ENCODE peak calls at places on chromosomes 5 and 9, in seven cellular contexts. One of them, this sample, is unnamed. For H3K4me1, the result is how much of the 10 kb centered on the place peaks cover.

GRCh38 chr5:142925795-142926194 is 155.6 kb downstream of the ARHGAP26 start:
- DNase-seq in vagina: no peak
- DNase-seq in IMR-90: peak
- DNase-seq in ovary: no peak
- DNase-seq in testis: no peak
- DNase-seq in uterus: no peak
- DNase-seq in HCT116: no peak
- DNase-seq in this sample: no peak

GRCh38 chr5:180286-180918 is 10.9 kb upstream of the LRRC14B start:
- DNase-seq in vagina: no peak
- DNase-seq in IMR-90: no peak
- DNase-seq in ovary: no peak
- DNase-seq in testis: no peak
- DNase-seq in uterus: no peak
- DNase-seq in HCT116: no peak
- DNase-seq in this sample: no peak

GRCh38 chr5:170265527-170265926 is 32.0 kb downstream of the LCP2 start:
- DNase-seq in vagina: no peak
- DNase-seq in IMR-90: no peak
- DNase-seq in ovary: peak
- DNase-seq in testis: peak
- DNase-seq in uterus: peak
- DNase-seq in HCT116: no peak
- DNase-seq in this sample: no peak

GRCh38 chr5:138466900-138467710 is 1.8 kb downstream of the EGR1 start:
- DNase-seq in vagina: no peak
- DNase-seq in IMR-90: peak
- DNase-seq in ovary: peak
- DNase-seq in testis: no peak
- DNase-seq in uterus: no peak
- DNase-seq in HCT116: no peak
- DNase-seq in this sample: no peak

GRCh38 chr5:97096096-97096648 is 46.2 kb downstream of the LIX1 start:
- DNase-seq in vagina: no peak
- DNase-seq in IMR-90: no peak
- DNase-seq in ovary: no peak
- DNase-seq in testis: no peak
- DNase-seq in uterus: no peak
- DNase-seq in HCT116: no peak
- DNase-seq in this sample: no peak

GRCh38 chr5:157785781-157786180 is 42.3 kb downstream of the LSM11 start:
- DNase-seq in vagina: no peak
- DNase-seq in IMR-90: no peak
- DNase-seq in ovary: no peak
- DNase-seq in testis: no peak
- DNase-seq in uterus: no peak
- DNase-seq in HCT116: no peak
- DNase-seq in this sample: no peak

GRCh38 chr5:143105216-143105905 is 298.1 kb downstream of the NR3C1 start:
- DNase-seq in vagina: no peak
- DNase-seq in IMR-90: no peak
- DNase-seq in ovary: no peak
- DNase-seq in testis: no peak
- DNase-seq in uterus: no peak
- DNase-seq in HCT116: no peak
- DNase-seq in this sample: no peak

GRCh38 chr9:84261082-84261746 is 79.3 kb downstream of the SLC28A3 start:
- DNase-seq in vagina: no peak
- DNase-seq in IMR-90: peak
- DNase-seq in ovary: peak
- DNase-seq in testis: peak
- DNase-seq in uterus: peak
- DNase-seq in HCT116: peak
- DNase-seq in this sample: peak

GRCh38 chr5:58019614-58020013 is 440.3 kb downstream of the PLK2 start:
- DNase-seq in vagina: no peak
- DNase-seq in IMR-90: no peak
- DNase-seq in ovary: no peak
- DNase-seq in testis: no peak
- DNase-seq in uterus: peak
- DNase-seq in HCT116: no peak
- DNase-seq in this sample: no peak

GRCh38 chr5:88845081-88845697 is 37.8 kb downstream of the MEF2C start:
- DNase-seq in vagina: no peak
- DNase-seq in IMR-90: no peak
- DNase-seq in ovary: no peak
- DNase-seq in testis: no peak
- DNase-seq in uterus: no peak
- DNase-seq in HCT116: no peak
- DNase-seq in this sample: no peak

GRCh38 chr5:775960-776861 is 8.3 kb downstream of the ZDHHC11B start:
- DNase-seq in vagina: peak
- DNase-seq in IMR-90: no peak
- DNase-seq in ovary: no peak
- DNase-seq in testis: no peak
- DNase-seq in uterus: peak
- DNase-seq in HCT116: no peak
- DNase-seq in this sample: peak

GRCh38 chr9:130478731-130479575 is 34.2 kb downstream of the ASS1 start:
- DNase-seq in vagina: no peak
- DNase-seq in IMR-90: no peak
- DNase-seq in ovary: no peak
- DNase-seq in testis: no peak
- DNase-seq in uterus: no peak
- DNase-seq in HCT116: no peak
- DNase-seq in this sample: no peak

GRCh38 chr9:107684224-107684623 is 194.7 kb upstream of the KLF4 start:
- DNase-seq in vagina: no peak
- DNase-seq in IMR-90: peak
- DNase-seq in ovary: no peak
- DNase-seq in testis: no peak
- DNase-seq in uterus: no peak
- DNase-seq in HCT116: no peak
- DNase-seq in this sample: no peak

GRCh38 chr5:126490167-126490937 is 67.1 kb downstream of the GRAMD2B start:
- DNase-seq in vagina: no peak
- DNase-seq in IMR-90: no peak
- DNase-seq in ovary: peak
- DNase-seq in testis: peak
- DNase-seq in uterus: no peak
- DNase-seq in HCT116: no peak
- DNase-seq in this sample: no peak

GRCh38 chr5:61467766-61468482 is 135.9 kb downstream of the ZSWIM6 start:
- DNase-seq in vagina: no peak
- DNase-seq in IMR-90: peak
- DNase-seq in ovary: no peak
- DNase-seq in testis: no peak
- DNase-seq in uterus: no peak
- DNase-seq in HCT116: no peak
- DNase-seq in this sample: no peak

GRCh38 chr9:5764130-5764868 is 68.6 kb downstream of the ERMP1 start:
- DNase-seq in vagina: no peak
- DNase-seq in IMR-90: no peak
- DNase-seq in ovary: no peak
- DNase-seq in testis: no peak
- DNase-seq in uterus: no peak
- DNase-seq in HCT116: no peak
- DNase-seq in this sample: no peak

GRCh38 chr5:141806626-141807025 is 71.6 kb downstream of the PCDH1 start:
- DNase-seq in vagina: no peak
- DNase-seq in IMR-90: no peak
- DNase-seq in ovary: no peak
- DNase-seq in testis: no peak
- DNase-seq in uterus: no peak
- DNase-seq in HCT116: no peak
- DNase-seq in this sample: peak

GRCh38 chr5:125232779-125233230 is 486.4 kb upstream of the ZNF608 start:
- DNase-seq in vagina: no peak
- DNase-seq in IMR-90: peak
- DNase-seq in ovary: no peak
- DNase-seq in testis: no peak
- DNase-seq in uterus: no peak
- DNase-seq in HCT116: no peak
- DNase-seq in this sample: no peak

GRCh38 chr9:38164659-38165221 is 95.7 kb upstream of the SHB start:
- DNase-seq in vagina: no peak
- DNase-seq in IMR-90: no peak
- DNase-seq in ovary: no peak
- DNase-seq in testis: no peak
- DNase-seq in uterus: no peak
- DNase-seq in HCT116: no peak
- DNase-seq in this sample: peak

GRCh38 chr5:172954751-172955159 is 4.5 kb upstream of the RPL26L1 start:
- DNase-seq in vagina: no peak
- DNase-seq in IMR-90: no peak
- DNase-seq in ovary: no peak
- DNase-seq in testis: no peak
- DNase-seq in uterus: no peak
- DNase-seq in HCT116: no peak
- DNase-seq in this sample: no peak

GRCh38 chr5:133261993-133262392 is 210.2 kb downstream of the HSPA4 start:
- DNase-seq in vagina: no peak
- DNase-seq in IMR-90: no peak
- DNase-seq in ovary: no peak
- DNase-seq in testis: no peak
- DNase-seq in uterus: no peak
- DNase-seq in HCT116: no peak
- DNase-seq in this sample: no peak
- TF ChIP-seq POLR2A in vagina: no peak
- TF ChIP-seq POLR2A in IMR-90: no peak
- TF ChIP-seq POLR2A in ovary: no peak
- TF ChIP-seq POLR2A in testis: no peak
- TF ChIP-seq POLR2A in uterus: no peak
- TF ChIP-seq POLR2A in HCT116: no peak
- TF ChIP-seq POLR2A in this sample: no peak

DNA sequence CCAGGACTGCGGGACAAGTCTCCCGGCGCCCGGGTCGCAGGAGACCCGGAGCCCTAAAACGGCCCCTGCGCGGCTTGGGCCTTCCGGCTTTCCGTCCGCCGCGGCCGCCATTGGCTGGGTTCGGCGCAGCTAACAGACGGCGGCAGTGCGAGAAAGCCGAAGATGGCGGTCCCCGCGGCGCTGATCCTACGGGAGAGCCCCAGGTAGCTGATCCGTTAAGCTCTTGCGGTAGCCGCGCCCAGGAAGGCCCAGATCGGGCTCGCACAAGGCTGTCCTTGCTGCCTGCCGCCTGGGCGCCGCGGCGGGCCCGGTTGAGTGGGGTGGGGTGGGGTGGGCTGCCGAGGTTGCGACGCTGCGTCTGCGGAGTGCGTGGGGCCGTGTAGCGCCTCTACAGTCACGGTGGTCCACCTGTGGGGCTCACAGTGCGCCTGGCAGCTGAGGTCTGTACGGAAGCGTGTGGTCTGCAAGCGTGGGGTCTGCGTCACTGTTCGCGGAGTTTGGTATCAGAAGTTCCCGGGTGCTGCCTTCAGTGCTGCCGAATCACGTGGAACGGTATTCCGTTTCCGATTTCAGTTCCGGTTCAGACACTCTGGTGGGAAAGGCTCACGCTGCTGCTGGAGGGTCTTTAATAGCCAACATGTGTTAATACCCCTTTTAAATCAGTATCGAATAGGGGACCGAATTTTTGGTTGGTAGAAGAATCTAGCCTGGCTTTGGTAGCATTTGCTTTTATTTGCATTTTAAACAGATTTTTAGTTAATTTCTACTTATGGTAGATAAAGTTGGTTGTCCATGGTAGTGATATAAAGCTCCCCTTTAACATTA is at the start of gene COMMD10:
- DNase-seq in vagina: no peak
- DNase-seq in IMR-90: peak
- DNase-seq in ovary: peak
- DNase-seq in testis: peak
- DNase-seq in uterus: peak
- DNase-seq in HCT116: peak
- DNase-seq in this sample: peak
- H3K4me1 ChIP-seq in vagina: under half
- H3K4me1 ChIP-seq in IMR-90: under half
- H3K4me1 ChIP-seq in ovary: under half
- H3K4me1 ChIP-seq in testis: under half
- H3K4me1 ChIP-seq in uterus: under half
- H3K4me1 ChIP-seq in HCT116: under half
- H3K4me1 ChIP-seq in this sample: under half

DNA sequence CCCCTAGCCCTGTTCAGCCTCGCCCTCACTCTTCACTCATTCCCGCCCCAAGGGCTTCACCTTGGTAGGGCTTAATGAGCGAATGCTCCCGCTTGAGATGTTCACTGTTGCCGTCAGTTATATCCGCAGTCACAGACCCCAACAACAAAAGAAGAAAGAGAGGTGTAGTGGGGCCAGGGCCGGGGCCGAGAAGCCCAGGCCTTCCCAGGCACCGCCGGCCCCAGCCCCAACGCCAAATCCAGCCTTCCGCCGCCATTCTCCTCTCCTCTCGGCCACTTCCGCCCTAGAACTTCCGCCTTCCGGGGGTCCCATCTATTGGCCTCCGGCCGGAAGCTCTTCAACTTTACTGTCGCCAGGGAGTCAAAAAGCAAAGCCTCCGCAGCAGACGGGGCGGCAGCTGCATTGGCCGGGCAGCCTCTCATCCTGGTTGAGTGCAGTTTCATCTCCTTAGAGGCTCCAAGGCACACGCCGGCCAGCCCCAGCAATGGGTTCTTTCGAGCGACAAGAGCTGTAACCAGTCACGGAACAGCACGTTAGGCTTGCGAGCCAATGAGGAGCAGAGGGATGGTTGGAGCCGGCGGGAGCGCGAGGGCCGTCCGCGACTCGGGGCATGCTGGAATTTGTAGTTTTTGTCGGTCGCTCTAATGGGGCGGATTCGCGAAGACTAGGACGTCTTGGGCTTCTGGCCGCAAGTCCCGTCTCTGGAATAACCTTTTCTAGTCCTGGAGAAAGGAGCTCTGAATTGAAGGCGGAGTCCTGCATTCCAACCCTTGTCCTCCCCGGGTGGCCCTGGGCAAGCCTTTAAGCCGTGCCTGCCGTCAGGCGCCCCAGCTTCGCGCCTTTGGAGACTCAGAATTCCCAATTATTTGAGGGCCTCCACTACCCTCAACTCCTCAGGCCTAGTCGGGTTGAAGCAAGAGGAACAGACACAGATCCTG is at the start of gene LMAN2:
- DNase-seq in vagina: no peak
- DNase-seq in IMR-90: peak
- DNase-seq in ovary: peak
- DNase-seq in testis: peak
- DNase-seq in uterus: peak
- DNase-seq in HCT116: peak
- DNase-seq in this sample: peak
- TF ChIP-seq POLR2A in vagina: no peak
- TF ChIP-seq POLR2A in IMR-90: peak
- TF ChIP-seq POLR2A in ovary: peak
- TF ChIP-seq POLR2A in testis: no peak
- TF ChIP-seq POLR2A in uterus: no peak
- TF ChIP-seq POLR2A in HCT116: peak
- TF ChIP-seq POLR2A in this sample: peak

DNA sequence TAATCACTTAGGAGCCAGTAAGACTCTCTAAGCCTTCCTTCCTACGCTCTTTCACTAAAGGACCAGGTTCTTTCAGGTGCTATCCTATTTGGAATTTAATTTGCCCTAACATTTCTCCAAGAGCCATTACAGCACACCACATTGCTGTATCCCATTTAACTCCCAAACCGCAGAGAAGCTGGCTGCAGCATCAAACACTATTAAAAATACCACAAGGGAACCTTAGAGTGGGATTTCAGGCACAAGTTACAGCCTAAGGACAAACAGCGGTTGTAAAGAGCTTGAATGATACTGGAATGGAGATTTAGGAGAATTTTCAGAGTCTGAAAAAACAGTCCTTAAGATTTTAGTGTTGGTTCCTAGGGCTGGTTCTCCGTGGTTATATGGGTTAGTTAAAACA is 566.4 kb downstream of the RAB3C start:
- DNase-seq in vagina: no peak
- DNase-seq in IMR-90: no peak
- DNase-seq in ovary: no peak
- DNase-seq in testis: no peak
- DNase-seq in uterus: no peak
- DNase-seq in HCT116: no peak
- DNase-seq in this sample: no peak
- H3K4me1 ChIP-seq in vagina: under half
- H3K4me1 ChIP-seq in IMR-90: under half
- H3K4me1 ChIP-seq in ovary: under half
- H3K4me1 ChIP-seq in testis: under half
- H3K4me1 ChIP-seq in uterus: under half
- H3K4me1 ChIP-seq in HCT116: under half
- H3K4me1 ChIP-seq in this sample: under half